ENCODE peak calls at places on chromosomes 11 and 22, in ten cellular contexts. One of them, this sample, is unnamed.

GRCh38 chr22:39656495-39657490 is 86.2 kb downstream of the CACNA1I start:
- DNase-seq in ACHN: no peak
- DNase-seq in activated gamma-delta T cell: no peak
- DNase-seq in Peyer's patch: no peak
- DNase-seq in fibroblast of lung: no peak
- DNase-seq in immature natural killer cell: no peak
- DNase-seq in globus pallidus: no peak
- DNase-seq in activated CD4-positive, CD25-positive, alpha-beta regulatory T cell: no peak
- DNase-seq in KG1: no peak
- DNase-seq in ovary: no peak
- DNase-seq in this sample: no peak

GRCh38 chr22:45709004-45709739 is 37.5 kb downstream of the ATXN10 start:
- DNase-seq in activated gamma-delta T cell: no peak
- DNase-seq in globus pallidus: no peak
- DNase-seq in activated CD4-positive, CD25-positive, alpha-beta regulatory T cell: no peak
- DNase-seq in KG1: no peak
- DNase-seq in fibroblast of lung: peak; percentile 92
- DNase-seq in Peyer's patch: no peak
- DNase-seq in ACHN: peak; percentile 40
- DNase-seq in immature natural killer cell: no peak
- DNase-seq in ovary: no peak
- DNase-seq in this sample: no peak

GRCh38 chr11:134414772-134415765 is 3.0 kb upstream of the B3GAT1 start:
- DNase-seq in ACHN: no peak
- DNase-seq in globus pallidus: peak; percentile 80
- DNase-seq in immature natural killer cell: no peak
- DNase-seq in ovary: no peak
- DNase-seq in fibroblast of lung: no peak
- DNase-seq in Peyer's patch: no peak
- DNase-seq in KG1: no peak
- DNase-seq in activated gamma-delta T cell: no peak
- DNase-seq in activated CD4-positive, CD25-positive, alpha-beta regulatory T cell: no peak
- DNase-seq in this sample: no peak

GRCh38 chr11:121864660-121865059 is 251.4 kb downstream of the BLID start:
- DNase-seq in ACHN: no peak
- DNase-seq in activated gamma-delta T cell: no peak
- DNase-seq in fibroblast of lung: no peak
- DNase-seq in Peyer's patch: no peak
- DNase-seq in immature natural killer cell: no peak
- DNase-seq in activated CD4-positive, CD25-positive, alpha-beta regulatory T cell: no peak
- DNase-seq in globus pallidus: no peak
- DNase-seq in KG1: no peak
- DNase-seq in ovary: no peak
- DNase-seq in this sample: no peak

GRCh38 chr22:40805239-40805638 is 13.9 kb downstream of the SLC25A17 start:
- DNase-seq in Peyer's patch: no peak
- DNase-seq in activated gamma-delta T cell: no peak
- DNase-seq in fibroblast of lung: peak; percentile 34
- DNase-seq in KG1: no peak
- DNase-seq in ACHN: no peak
- DNase-seq in immature natural killer cell: no peak
- DNase-seq in ovary: no peak
- DNase-seq in activated CD4-positive, CD25-positive, alpha-beta regulatory T cell: no peak
- DNase-seq in globus pallidus: no peak
- DNase-seq in this sample: no peak

GRCh38 chr11:46330887-46331652 is 16.2 kb upstream of the DGKZ start:
- DNase-seq in ovary: no peak
- DNase-seq in fibroblast of lung: no peak
- DNase-seq in KG1: no peak
- DNase-seq in activated gamma-delta T cell: no peak
- DNase-seq in activated CD4-positive, CD25-positive, alpha-beta regulatory T cell: no peak
- DNase-seq in ACHN: no peak
- DNase-seq in Peyer's patch: no peak
- DNase-seq in globus pallidus: no peak
- DNase-seq in immature natural killer cell: no peak
- DNase-seq in this sample: no peak

GRCh38 chr11:79615425-79615824 is 174.6 kb upstream of the TENM4 start:
- DNase-seq in ACHN: no peak
- DNase-seq in activated CD4-positive, CD25-positive, alpha-beta regulatory T cell: no peak
- DNase-seq in KG1: no peak
- DNase-seq in fibroblast of lung: no peak
- DNase-seq in immature natural killer cell: no peak
- DNase-seq in ovary: no peak
- DNase-seq in Peyer's patch: no peak
- DNase-seq in activated gamma-delta T cell: no peak
- DNase-seq in globus pallidus: no peak
- DNase-seq in this sample: no peak

GRCh38 chr22:32700186-32700882 is 101.2 kb upstream of the TIMP3 start:
- DNase-seq in fibroblast of lung: peak; percentile 15
- DNase-seq in ovary: no peak
- DNase-seq in KG1: no peak
- DNase-seq in activated CD4-positive, CD25-positive, alpha-beta regulatory T cell: no peak
- DNase-seq in activated gamma-delta T cell: no peak
- DNase-seq in ACHN: no peak
- DNase-seq in immature natural killer cell: no peak
- DNase-seq in Peyer's patch: no peak
- DNase-seq in globus pallidus: no peak
- DNase-seq in this sample: no peak

GRCh38 chr11:9461760-9462134 is 935 bp downstream of the ZNF143 start:
- DNase-seq in fibroblast of lung: peak; percentile 49
- DNase-seq in globus pallidus: peak; percentile 34
- DNase-seq in immature natural killer cell: peak; percentile 21
- DNase-seq in activated gamma-delta T cell: no peak
- DNase-seq in ovary: no peak
- DNase-seq in Peyer's patch: no peak
- DNase-seq in ACHN: peak; percentile 24
- DNase-seq in activated CD4-positive, CD25-positive, alpha-beta regulatory T cell: no peak
- DNase-seq in KG1: no peak
- DNase-seq in this sample: no peak

GRCh38 chr22:43331698-43332097 is 11.5 kb downstream of the SCUBE1 start:
- DNase-seq in Peyer's patch: no peak
- DNase-seq in fibroblast of lung: no peak
- DNase-seq in KG1: no peak
- DNase-seq in ovary: no peak
- DNase-seq in immature natural killer cell: no peak
- DNase-seq in activated CD4-positive, CD25-positive, alpha-beta regulatory T cell: no peak
- DNase-seq in ACHN: no peak
- DNase-seq in globus pallidus: no peak
- DNase-seq in activated gamma-delta T cell: no peak
- DNase-seq in this sample: no peak

GRCh38 chr11:10348650-10349280 is 43.9 kb downstream of the ADM start:
- DNase-seq in activated CD4-positive, CD25-positive, alpha-beta regulatory T cell: no peak
- DNase-seq in KG1: no peak
- DNase-seq in globus pallidus: no peak
- DNase-seq in activated gamma-delta T cell: no peak
- DNase-seq in immature natural killer cell: no peak
- DNase-seq in ACHN: peak; percentile 26
- DNase-seq in Peyer's patch: no peak
- DNase-seq in ovary: no peak
- DNase-seq in fibroblast of lung: peak; percentile 84
- DNase-seq in this sample: no peak

GRCh38 chr11:33310720-33311500 is 53.7 kb downstream of the HIPK3 start:
- DNase-seq in fibroblast of lung: peak; percentile 75
- DNase-seq in ACHN: no peak
- DNase-seq in activated CD4-positive, CD25-positive, alpha-beta regulatory T cell: no peak
- DNase-seq in globus pallidus: no peak
- DNase-seq in KG1: no peak
- DNase-seq in ovary: no peak
- DNase-seq in activated gamma-delta T cell: no peak
- DNase-seq in Peyer's patch: no peak
- DNase-seq in immature natural killer cell: no peak
- DNase-seq in this sample: no peak

GRCh38 chr11:86620796-86621575 is 51.4 kb downstream of the ME3 start:
- DNase-seq in globus pallidus: no peak
- DNase-seq in KG1: no peak
- DNase-seq in fibroblast of lung: peak; percentile 87
- DNase-seq in Peyer's patch: no peak
- DNase-seq in activated CD4-positive, CD25-positive, alpha-beta regulatory T cell: no peak
- DNase-seq in activated gamma-delta T cell: no peak
- DNase-seq in ACHN: no peak
- DNase-seq in ovary: no peak
- DNase-seq in immature natural killer cell: no peak
- DNase-seq in this sample: no peak

GRCh38 chr11:119774180-119774763 is 45.3 kb upstream of the NECTIN1 start:
- DNase-seq in activated gamma-delta T cell: no peak
- DNase-seq in ACHN: peak; percentile 48
- DNase-seq in activated CD4-positive, CD25-positive, alpha-beta regulatory T cell: no peak
- DNase-seq in ovary: no peak
- DNase-seq in fibroblast of lung: peak; percentile 26
- DNase-seq in immature natural killer cell: no peak
- DNase-seq in globus pallidus: peak; percentile 11
- DNase-seq in KG1: peak; percentile 31
- DNase-seq in Peyer's patch: no peak
- DNase-seq in this sample: no peak

GRCh38 chr11:93772123-93772522 is 12.0 kb upstream of the MED17 start:
- DNase-seq in immature natural killer cell: no peak
- DNase-seq in activated gamma-delta T cell: no peak
- DNase-seq in Peyer's patch: no peak
- DNase-seq in KG1: no peak
- DNase-seq in fibroblast of lung: peak; percentile 5
- DNase-seq in ovary: no peak
- DNase-seq in globus pallidus: no peak
- DNase-seq in activated CD4-positive, CD25-positive, alpha-beta regulatory T cell: no peak
- DNase-seq in ACHN: no peak
- DNase-seq in this sample: no peak

GRCh38 chr11:43282607-43283440 is 29.0 kb upstream of the API5 start:
- DNase-seq in KG1: peak; percentile 4
- DNase-seq in ovary: peak; percentile 16
- DNase-seq in globus pallidus: no peak
- DNase-seq in activated CD4-positive, CD25-positive, alpha-beta regulatory T cell: no peak
- DNase-seq in activated gamma-delta T cell: no peak
- DNase-seq in fibroblast of lung: peak; percentile 15
- DNase-seq in ACHN: peak; percentile 22
- DNase-seq in immature natural killer cell: peak; percentile 8
- DNase-seq in Peyer's patch: peak; percentile 58
- DNase-seq in this sample: peak; percentile 25

GRCh38 chr22:27443315-27443714 is 358.2 kb downstream of the MN1 start:
- DNase-seq in Peyer's patch: no peak
- DNase-seq in ACHN: no peak
- DNase-seq in activated gamma-delta T cell: no peak
- DNase-seq in KG1: no peak
- DNase-seq in fibroblast of lung: no peak
- DNase-seq in immature natural killer cell: no peak
- DNase-seq in activated CD4-positive, CD25-positive, alpha-beta regulatory T cell: no peak
- DNase-seq in ovary: no peak
- DNase-seq in globus pallidus: no peak
- DNase-seq in this sample: peak; percentile 35

GRCh38 chr11:78208257-78209165 is 19.8 kb downstream of the USP35 start:
- DNase-seq in Peyer's patch: peak; percentile 29
- DNase-seq in ovary: no peak
- DNase-seq in ACHN: no peak
- DNase-seq in globus pallidus: no peak
- DNase-seq in KG1: no peak
- DNase-seq in fibroblast of lung: no peak
- DNase-seq in activated CD4-positive, CD25-positive, alpha-beta regulatory T cell: no peak
- DNase-seq in immature natural killer cell: no peak
- DNase-seq in activated gamma-delta T cell: no peak
- DNase-seq in this sample: peak; percentile 10

GRCh38 chr11:126544311-126545056 is 189.0 kb downstream of the ST3GAL4 start:
- DNase-seq in Peyer's patch: no peak
- DNase-seq in KG1: no peak
- DNase-seq in activated CD4-positive, CD25-positive, alpha-beta regulatory T cell: no peak
- DNase-seq in ACHN: no peak
- DNase-seq in globus pallidus: peak; percentile 72
- DNase-seq in ovary: no peak
- DNase-seq in immature natural killer cell: no peak
- DNase-seq in activated gamma-delta T cell: no peak
- DNase-seq in fibroblast of lung: peak; percentile 72
- DNase-seq in this sample: no peak

GRCh38 chr22:38098410-38099249 is 11.9 kb downstream of the BAIAP2L2 start:
- DNase-seq in activated CD4-positive, CD25-positive, alpha-beta regulatory T cell: no peak
- DNase-seq in ovary: no peak
- DNase-seq in immature natural killer cell: no peak
- DNase-seq in globus pallidus: no peak
- DNase-seq in activated gamma-delta T cell: no peak
- DNase-seq in KG1: no peak
- DNase-seq in Peyer's patch: no peak
- DNase-seq in ACHN: no peak
- DNase-seq in fibroblast of lung: peak; percentile 54
- DNase-seq in this sample: no peak

GRCh38 chr22:24952837-24953293 is 349 bp downstream of the KIAA1671 start:
- DNase-seq in ovary: peak; percentile 68
- DNase-seq in activated CD4-positive, CD25-positive, alpha-beta regulatory T cell: no peak
- DNase-seq in immature natural killer cell: no peak
- DNase-seq in KG1: no peak
- DNase-seq in ACHN: peak; percentile 80
- DNase-seq in globus pallidus: no peak
- DNase-seq in activated gamma-delta T cell: no peak
- DNase-seq in fibroblast of lung: peak; percentile 47
- DNase-seq in Peyer's patch: peak; percentile 69
- DNase-seq in this sample: peak; percentile 41

GRCh38 chr11:47886096-47886495 is 37.9 kb upstream of the NUP160 start:
- DNase-seq in activated CD4-positive, CD25-positive, alpha-beta regulatory T cell: no peak
- DNase-seq in Peyer's patch: peak; percentile 53
- DNase-seq in fibroblast of lung: peak; percentile 79
- DNase-seq in ovary: no peak
- DNase-seq in KG1: no peak
- DNase-seq in globus pallidus: no peak
- DNase-seq in immature natural killer cell: no peak
- DNase-seq in activated gamma-delta T cell: no peak
- DNase-seq in ACHN: no peak
- DNase-seq in this sample: no peak

GRCh38 chr11:117511981-117512448 is 184.4 kb downstream of the CEP164 start:
- DNase-seq in fibroblast of lung: no peak
- DNase-seq in ovary: no peak
- DNase-seq in ACHN: no peak
- DNase-seq in activated CD4-positive, CD25-positive, alpha-beta regulatory T cell: no peak
- DNase-seq in immature natural killer cell: no peak
- DNase-seq in globus pallidus: no peak
- DNase-seq in activated gamma-delta T cell: no peak
- DNase-seq in Peyer's patch: peak; percentile 54
- DNase-seq in KG1: no peak
- DNase-seq in this sample: no peak

GRCh38 chr11:1228183-1228821 is 5.4 kb downstream of the MUC5B start:
- DNase-seq in fibroblast of lung: no peak
- DNase-seq in Peyer's patch: no peak
- DNase-seq in KG1: no peak
- DNase-seq in globus pallidus: no peak
- DNase-seq in activated CD4-positive, CD25-positive, alpha-beta regulatory T cell: no peak
- DNase-seq in ovary: peak; percentile 9
- DNase-seq in ACHN: no peak
- DNase-seq in immature natural killer cell: no peak
- DNase-seq in activated gamma-delta T cell: no peak
- DNase-seq in this sample: no peak

GRCh38 chr11:44805596-44805995 is 78.8 kb downstream of the TSPAN18 start:
- DNase-seq in activated CD4-positive, CD25-positive, alpha-beta regulatory T cell: no peak
- DNase-seq in ovary: no peak
- DNase-seq in ACHN: peak; percentile 15
- DNase-seq in KG1: no peak
- DNase-seq in Peyer's patch: no peak
- DNase-seq in globus pallidus: no peak
- DNase-seq in immature natural killer cell: no peak
- DNase-seq in fibroblast of lung: peak; percentile 41
- DNase-seq in activated gamma-delta T cell: no peak
- DNase-seq in this sample: no peak

GRCh38 chr11:100397401-100397800 is 289.7 kb upstream of the ARHGAP42 start:
- DNase-seq in activated CD4-positive, CD25-positive, alpha-beta regulatory T cell: no peak
- DNase-seq in immature natural killer cell: no peak
- DNase-seq in ACHN: peak; percentile 69
- DNase-seq in Peyer's patch: no peak
- DNase-seq in activated gamma-delta T cell: no peak
- DNase-seq in fibroblast of lung: no peak
- DNase-seq in KG1: no peak
- DNase-seq in globus pallidus: no peak
- DNase-seq in ovary: no peak
- DNase-seq in this sample: no peak

GRCh38 chr22:46843691-46844297 is 81.3 kb downstream of the TBC1D22A start:
- DNase-seq in ACHN: no peak
- DNase-seq in KG1: no peak
- DNase-seq in Peyer's patch: peak; percentile 28
- DNase-seq in fibroblast of lung: peak; percentile 73
- DNase-seq in ovary: no peak
- DNase-seq in globus pallidus: no peak
- DNase-seq in activated CD4-positive, CD25-positive, alpha-beta regulatory T cell: no peak
- DNase-seq in immature natural killer cell: no peak
- DNase-seq in activated gamma-delta T cell: no peak
- DNase-seq in this sample: no peak

GRCh38 chr11:58301576-58301975 is 33.5 kb upstream of the OR10W1 start:
- DNase-seq in activated gamma-delta T cell: no peak
- DNase-seq in fibroblast of lung: peak; percentile 74
- DNase-seq in ACHN: no peak
- DNase-seq in activated CD4-positive, CD25-positive, alpha-beta regulatory T cell: no peak
- DNase-seq in globus pallidus: no peak
- DNase-seq in KG1: no peak
- DNase-seq in immature natural killer cell: no peak
- DNase-seq in ovary: no peak
- DNase-seq in Peyer's patch: no peak
- DNase-seq in this sample: no peak

This sample was measured in left ventricle myocardium inferior.